ENCODE peak calls at places on chromosomes 4 and X, in six cellular contexts. S is IMR-90, X is neuronal stem cell, J is H1, B is H9, Y is mesenchymal stem cell. R is an unnamed sample.

GRCh38 chrX:21963736-21964135 is 23.2 kb downstream of the SMS start:
- DNase-seq in S (peak; percentile 44), X (no peak), J (no peak), B (no peak), Y (peak; percentile 42), R (no peak)

GRCh38 chr4:175622887-175623286 is 189.2 kb downstream of the GPM6A start:
- DNase-seq in S (no peak), X (no peak), J (no peak), B (no peak), Y (no peak), R (no peak)

GRCh38 chr4:184100297-184100885 is 117.3 kb downstream of the ENPP6 start:
- DNase-seq in S (peak; percentile 26), X (peak; percentile 55), J (peak; percentile 94), B (peak; percentile 68), Y (peak; percentile 49), R (peak; percentile 41)

GRCh38 chr4:127055349-127055748 is 577.4 kb upstream of the INTU start:
- DNase-seq in S (peak; percentile 70), X (no peak), J (no peak), B (no peak), Y (no peak), R (no peak)

GRCh38 chr4:54499308-54500074 is 158.3 kb upstream of the KIT start:
- DNase-seq in S (peak; percentile 5), X (no peak), J (no peak), B (no peak), Y (no peak), R (peak; percentile 46)

GRCh38 chrX:72634321-72634720 is 61.7 kb upstream of the HDAC8 start:
- DNase-seq in S (no peak), X (no peak), J (no peak), B (no peak), Y (no peak), R (no peak)

GRCh38 chr4:56821394-56822263 is at the start of gene SPINK2:
- DNase-seq in S (no peak), X (peak; percentile 42), J (peak; percentile 84), B (peak; percentile 95), Y (peak; percentile 14), R (peak; percentile 6)

GRCh38 chr4:36773467-36773866 is 471.1 kb upstream of the NWD2 start:
- DNase-seq in S (no peak), X (no peak), J (no peak), B (no peak), Y (no peak), R (no peak)

GRCh38 chr4:111945014-111945413 is 200.2 kb upstream of the FAM241A start:
- DNase-seq in S (no peak), X (no peak), J (no peak), B (no peak), Y (peak; percentile 16), R (no peak)

GRCh38 chr4:88792821-88793220 is 95.2 kb upstream of the NAP1L5 start:
- DNase-seq in S (peak; percentile 59), X (no peak), J (no peak), B (no peak), Y (no peak), R (peak; percentile 12)

GRCh38 chr4:28082686-28083390 is 1222.2 kb downstream of the STIM2 start:
- DNase-seq in S (peak; percentile 19), X (no peak), J (no peak), B (no peak), Y (no peak), R (no peak)

GRCh38 chr4:126916626-126917140 is 716.1 kb upstream of the INTU start:
- DNase-seq in S (peak; percentile 86), X (no peak), J (no peak), B (no peak), Y (no peak), R (no peak)

GRCh38 chr4:56981795-56982201 is 3.1 kb downstream of the POLR2B start:
- DNase-seq in S (peak; percentile 69), X (no peak), J (no peak), B (no peak), Y (peak; percentile 63), R (no peak)

GRCh38 chr4:67746797-67747495 is 7.2 kb downstream of the GNRHR start:
- DNase-seq in S (peak; percentile 51), X (peak; percentile 33), J (no peak), B (no peak), Y (peak; percentile 51), R (no peak)

GRCh38 chr4:147714575-147715401 is 17.1 kb upstream of the ARHGAP10 start:
- DNase-seq in S (peak; percentile 90), X (no peak), J (no peak), B (no peak), Y (peak; percentile 79), R (peak; percentile 84)

GRCh38 chr4:38610844-38611550 is 53.0 kb upstream of the KLF3 start:
- DNase-seq in S (no peak), X (no peak), J (no peak), B (no peak), Y (no peak), R (no peak)

GRCh38 chrX:51461053-51462050 is 35.0 kb downstream of the NUDT11 start:
- DNase-seq in S (peak; percentile 42), X (peak; percentile 15), J (no peak), B (peak; percentile 39), Y (peak; percentile 36), R (no peak)

GRCh38 chrX:38941675-38942074 is 140.4 kb downstream of the MID1IP1 start:
- DNase-seq in S (peak; percentile 6), X (no peak), J (no peak), B (no peak), Y (peak; percentile 6), R (peak; percentile 15)

GRCh38 chrX:79515529-79515928 is 148.4 kb upstream of the ITM2A start:
- DNase-seq in S (no peak), X (no peak), J (peak; percentile 42), B (no peak), Y (no peak), R (no peak)

GRCh38 chr4:188867796-188868195 is 728.6 kb downstream of the TRIML1 start:
- DNase-seq in S (no peak), X (no peak), J (no peak), B (no peak), Y (no peak), R (peak; percentile 62)

GRCh38 chr4:11589676-11590075 is 161.0 kb upstream of the HS3ST1 start:
- DNase-seq in S (peak; percentile 69), X (no peak), J (no peak), B (no peak), Y (peak; percentile 37), R (no peak)

GRCh38 chr4:77852892-77853495 is 9.6 kb upstream of the MRPL1 start:
- DNase-seq in S (no peak), X (no peak), J (no peak), B (no peak), Y (no peak), R (no peak)

GRCh38 chrX:39667191-39667590 is 430.6 kb downstream of the BCOR start:
- DNase-seq in S (no peak), X (no peak), J (no peak), B (no peak), Y (no peak), R (no peak)

GRCh38 chr4:165493359-165493758 is 114.6 kb downstream of the CPE start:
- DNase-seq in S (peak; percentile 38), X (peak; percentile 67), J (peak; percentile 88), B (peak; percentile 91), Y (peak; percentile 71), R (peak; percentile 69)

GRCh38 chr4:3269105-3269927 is 20.4 kb downstream of the MSANTD1 start:
- DNase-seq in S (no peak), X (no peak), J (peak; percentile 45), B (no peak), Y (no peak), R (no peak)

GRCh38 chr4:166363198-166363597 is 490.2 kb downstream of the TLL1 start:
- DNase-seq in S (no peak), X (no peak), J (no peak), B (no peak), Y (no peak), R (no peak)

GRCh38 chr4:84167579-84167978 is 331.5 kb downstream of the NKX6-1 start:
- DNase-seq in S (no peak), X (peak; percentile 12), J (no peak), B (peak; percentile 69), Y (peak; percentile 0), R (no peak)

GRCh38 chr4:133154725-133155124 is 5.6 kb downstream of the PCDH10 start:
- DNase-seq in S (peak; percentile 41), X (no peak), J (no peak), B (no peak), Y (peak; percentile 52), R (peak; percentile 62)

GRCh38 chrX:132433001-132433400 is 55.8 kb downstream of the MBNL3 start:
- DNase-seq in S (no peak), X (no peak), J (no peak), B (peak; percentile 38), Y (no peak), R (peak; percentile 15)

GRCh38 chrX:133981908-133982307 is 3.5 kb downstream of the GPC3 start:
- DNase-seq in S (no peak), X (no peak), J (no peak), B (no peak), Y (no peak), R (no peak)
- H3K4ac ChIP-seq in S (no peak overlapping the region), X (no peak overlapping the region), J (no peak overlapping the region), B (no peak overlapping the region), Y (no peak overlapping the region), R (no peak overlapping the region)

DNA sequence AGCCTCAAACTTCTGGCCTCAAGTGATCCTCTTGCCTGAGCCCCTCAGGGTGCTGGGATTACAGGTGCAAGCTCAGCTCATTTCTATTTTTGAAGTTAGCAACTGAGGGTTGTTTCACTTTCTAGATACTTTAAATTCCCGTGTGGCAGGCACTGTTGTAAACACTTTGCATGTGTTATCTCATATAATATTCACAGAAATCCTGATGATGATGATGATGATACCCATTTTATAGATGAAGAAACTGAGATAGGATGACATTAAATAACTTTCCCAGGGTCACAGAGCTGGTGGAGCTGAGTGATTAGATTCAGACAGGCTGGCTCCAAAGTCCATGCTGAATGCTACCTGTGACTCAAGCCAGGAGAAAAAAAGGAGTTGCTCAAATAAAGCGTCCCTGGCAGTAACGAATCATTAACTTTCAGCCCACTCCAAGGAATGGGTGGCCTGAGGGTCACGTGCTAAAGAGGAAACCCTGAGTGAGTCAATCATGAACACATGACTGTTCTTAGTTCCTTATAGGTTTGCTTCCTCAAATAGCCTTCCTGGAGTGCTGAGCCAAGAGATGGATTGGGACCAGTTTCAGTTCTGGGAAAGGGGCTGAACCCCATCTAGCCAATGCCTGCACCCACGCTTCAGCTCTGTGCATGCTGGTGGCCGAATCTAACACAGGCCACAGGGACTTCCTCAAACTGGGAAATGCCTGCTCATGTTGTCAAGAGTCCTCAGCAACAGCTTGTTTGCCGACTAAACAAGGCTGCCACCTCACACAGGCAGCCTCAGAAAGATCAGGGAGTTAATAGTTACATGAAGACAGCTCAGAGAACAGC is 52.8 kb downstream of the RBM47 start:
- DNase-seq in S (peak; percentile 91), X (no peak), J (no peak), B (no peak), Y (peak; percentile 97), R (peak; percentile 92)
- H2BK5ac ChIP-seq in S (peak overlapping the region; percentile 74), X (no peak overlapping the region), J (peak overlapping the region; percentile 6), B (no peak overlapping the region), Y (peak overlapping the region; percentile 48), R (peak overlapping the region; percentile 23)

GRCh38 chrX:41105005-41105404 is 19.8 kb downstream of the USP9X start:
- DNase-seq in S (no peak), X (no peak), J (no peak), B (no peak), Y (no peak), R (no peak)
- H4K91ac ChIP-seq in S (no peak overlapping the region), X (no peak overlapping the region), J (no peak overlapping the region), B (no peak overlapping the region), Y (no peak overlapping the region), R (no peak overlapping the region)

DNA sequence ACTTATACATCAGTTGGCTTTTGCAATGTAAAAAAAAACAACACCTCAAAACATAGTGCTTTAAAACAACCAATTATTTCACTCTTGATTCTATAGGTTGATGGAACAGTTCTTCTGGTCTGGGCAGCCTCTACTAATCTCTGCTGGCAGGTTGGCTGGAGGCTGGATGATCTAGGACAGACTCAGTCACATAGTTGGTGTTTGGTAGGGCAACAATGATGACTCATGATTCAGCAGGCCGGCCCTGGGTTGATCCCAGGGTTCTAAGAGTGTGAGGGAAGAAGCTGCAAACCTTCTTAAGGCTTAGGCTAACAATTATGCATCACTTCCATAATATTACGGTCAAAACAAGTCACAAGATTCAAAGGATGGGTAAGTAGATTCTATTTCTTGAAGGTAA is 558.2 kb downstream of the ZNF674 start:
- DNase-seq in S (no peak), X (no peak), J (no peak), B (no peak), Y (no peak), R (no peak)
- H3K4ac ChIP-seq in S (no peak overlapping the region), X (no peak overlapping the region), J (no peak overlapping the region), B (no peak overlapping the region), Y (no peak overlapping the region), R (no peak overlapping the region)